ENCODE peak calls at places on chromosomes 11 and 22, in five cellular contexts. Y, M, H, U and D are unnamed samples. For H3K9me3, the result is how much of the 10 kb centered on the place peaks cover.

GRCh38 chr22:47547881-47548630 is 785.6 kb downstream of the TBC1D22A start:
- DNase-seq in Y (no peak), M (no peak), H (no peak), U (no peak), D (no peak)

GRCh38 chr11:110298298-110298765 is 1.9 kb upstream of the RDX start:
- DNase-seq in Y (no peak), M (peak), H (peak), U (no peak), D (no peak)

GRCh38 chr22:26570864-26571525 is 18.9 kb downstream of the TPST2 start:
- DNase-seq in Y (no peak), M (no peak), H (no peak), U (no peak), D (no peak)

GRCh38 chr11:65183201-65183891 is 1.6 kb downstream of the CAPN1 start:
- DNase-seq in Y (no peak), M (peak), H (peak), U (no peak), D (no peak)

GRCh38 chr11:84655729-84656128 is 971.4 kb downstream of the DLG2 start:
- DNase-seq in Y (no peak), M (no peak), H (no peak), U (no peak), D (no peak)

GRCh38 chr11:59144096-59144495 is 1.4 kb downstream of the FAM111A start:
- DNase-seq in Y (no peak), M (no peak), H (no peak), U (peak), D (no peak)

GRCh38 chr11:23755769-23756168 is 741.1 kb upstream of the LUZP2 start:
- DNase-seq in Y (no peak), M (no peak), H (no peak), U (no peak), D (no peak)

GRCh38 chr11:35629914-35630313 is 11.7 kb downstream of the FJX1 start:
- DNase-seq in Y (no peak), M (no peak), H (peak), U (peak), D (peak)

GRCh38 chr22:31923166-31923565 is 21.2 kb upstream of the YWHAH start:
- DNase-seq in Y (no peak), M (no peak), H (no peak), U (no peak), D (no peak)

DNA sequence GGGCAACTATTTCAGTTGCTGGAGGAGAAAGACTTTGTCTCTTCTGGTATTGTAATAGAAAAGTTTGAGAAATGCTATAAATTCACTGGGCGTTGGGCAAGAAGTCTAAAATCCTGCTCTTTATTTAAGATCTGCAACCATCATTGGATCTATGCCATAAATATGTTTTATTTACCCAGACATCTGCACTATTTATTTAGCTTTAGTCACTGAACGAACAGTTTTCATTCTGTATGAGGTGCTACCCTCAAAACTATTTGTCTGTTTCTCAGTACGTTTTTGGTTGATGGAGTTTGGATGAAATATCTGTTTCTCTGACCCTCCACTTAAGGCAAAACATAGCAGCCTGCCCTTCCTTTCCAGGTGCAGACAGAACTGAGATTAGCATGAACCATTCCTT is 171.5 kb downstream of the SNX19 start:
- DNase-seq in Y (no peak), M (no peak), H (no peak), U (no peak), D (no peak)
- H3K9me3 ChIP-seq in Y (under half), M (under half), H (under half), U (under half), D (under half)

DNA sequence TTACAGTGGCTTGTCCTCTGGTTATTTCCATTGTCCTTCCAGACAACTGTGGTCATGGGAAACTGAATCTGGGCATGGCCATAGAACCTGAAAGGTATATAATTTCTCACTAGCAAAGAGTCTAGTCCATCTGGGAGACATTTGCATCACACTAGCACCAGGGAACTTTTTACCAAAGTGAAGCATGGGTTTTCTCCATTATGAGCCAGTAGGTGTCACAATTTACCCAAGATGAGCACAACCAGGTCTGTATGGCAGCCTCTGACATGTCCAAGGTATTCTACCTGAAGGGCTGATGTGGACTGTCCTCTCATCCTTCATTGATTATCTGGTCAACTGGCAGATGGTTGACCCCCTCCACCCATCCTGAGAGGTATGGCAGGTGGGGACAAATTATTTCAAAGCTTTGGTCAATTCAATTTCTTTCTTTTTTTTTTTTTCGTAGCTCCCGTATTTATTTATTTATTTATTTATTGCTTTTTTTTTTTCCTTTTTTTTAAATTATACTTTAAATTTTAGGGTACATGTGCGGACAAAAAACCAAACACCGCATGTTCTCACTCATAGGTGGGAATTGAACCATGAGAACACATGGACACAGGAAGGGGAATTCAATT is 425.9 kb downstream of the TMEM135 start:
- DNase-seq in Y (no peak), M (peak), H (peak), U (peak), D (no peak)
- TF ChIP-seq CTCF in Y (peak), M (peak), H (peak), U (peak), D (peak)

GRCh38 chr22:24432059-24432853 is 4.9 kb downstream of the ADORA2A start:
- DNase-seq in Y (no peak), M (no peak), H (peak), U (peak), D (peak)
- H3K9ac ChIP-seq in Y (no peak), M (no peak), H (no peak), U (no peak), D (no peak)

DNA sequence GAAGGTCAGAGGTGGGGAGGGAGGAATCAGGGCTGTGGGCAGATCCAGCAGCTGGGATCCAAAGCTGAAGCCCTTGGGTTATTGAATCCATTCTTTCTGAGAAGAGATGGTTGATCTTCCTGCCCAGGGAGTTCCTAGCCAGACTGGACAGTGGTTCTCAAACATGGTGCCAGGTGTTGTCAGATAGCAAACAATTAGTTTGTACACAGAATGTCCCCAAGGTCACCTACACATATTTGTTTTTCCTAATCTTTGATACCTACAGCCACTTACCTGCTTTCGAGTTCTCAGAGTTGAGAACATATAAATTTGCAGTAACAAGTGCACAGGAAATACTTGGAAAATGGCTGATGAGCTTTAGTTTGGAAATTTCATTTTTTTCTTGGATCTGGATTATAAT is 54.5 kb downstream of the BMAL1 start:
- DNase-seq in Y (no peak), M (no peak), H (no peak), U (no peak), D (no peak)
- H3K9me3 ChIP-seq in Y (under half), M (under half), H (under half), U (under half), D (under half)

GRCh38 chr11:77113382-77114088 is 10.9 kb downstream of the OMP start:
- DNase-seq in Y (peak), M (peak), H (no peak), U (peak), D (no peak)
- TF ChIP-seq CTCF in Y (peak), M (peak), H (peak), U (peak), D (peak)

GRCh38 chr11:95095858-95096587 is 6.4 kb downstream of the ENDOD1 start:
- DNase-seq in Y (no peak), M (no peak), H (peak), U (peak), D (peak)
- H3K9ac ChIP-seq in Y (no peak), M (no peak), H (no peak), U (no peak), D (peak)

GRCh38 chr22:45620707-45621106 is 50.9 kb upstream of the ATXN10 start:
- DNase-seq in Y (no peak), M (peak), H (no peak), U (no peak), D (no peak)

GRCh38 chr22:45616432-45616831 is 55.2 kb upstream of the ATXN10 start:
- DNase-seq in Y (no peak), M (no peak), H (no peak), U (no peak), D (no peak)

GRCh38 chr22:45626198-45626651 is 45.4 kb upstream of the ATXN10 start:
- DNase-seq in Y (no peak), M (no peak), H (peak), U (no peak), D (no peak)

GRCh38 chr22:45617948-45618347 is 53.7 kb upstream of the ATXN10 start:
- DNase-seq in Y (no peak), M (no peak), H (no peak), U (no peak), D (no peak)

GRCh38 chr22:45621836-45622600 is 49.6 kb upstream of the ATXN10 start:
- DNase-seq in Y (no peak), M (no peak), H (no peak), U (no peak), D (no peak)
- H3K9me3 ChIP-seq in Y (under half), M (under half), H (under half), U (under half), D (under half)

DNA sequence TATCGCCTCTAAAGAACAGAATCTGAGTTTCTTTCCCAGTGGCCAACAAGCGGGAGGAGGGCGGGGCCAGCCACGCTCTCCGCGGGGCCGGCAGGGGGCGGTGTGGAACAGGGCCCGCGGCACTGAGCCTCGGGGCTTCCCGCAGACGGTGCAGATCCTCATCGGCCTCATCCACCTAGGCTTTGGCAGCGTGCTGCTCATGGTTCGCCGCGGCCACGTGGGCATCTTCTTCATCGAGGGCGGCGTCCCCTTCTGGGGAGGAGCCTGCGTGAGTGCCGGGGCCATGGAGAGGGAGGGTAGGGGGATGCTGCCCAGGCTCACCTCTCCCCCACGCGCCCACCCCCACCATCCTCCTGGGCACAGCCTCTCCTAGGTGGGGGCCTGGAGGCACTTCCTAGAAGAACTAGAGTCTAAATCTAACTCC is 10.7 kb downstream of the MS4A15 start:
- DNase-seq in Y (peak), M (peak), H (no peak), U (no peak), D (no peak)
- TF ChIP-seq CTCF in Y (peak), M (peak), H (no peak), U (peak), D (peak)

DNA sequence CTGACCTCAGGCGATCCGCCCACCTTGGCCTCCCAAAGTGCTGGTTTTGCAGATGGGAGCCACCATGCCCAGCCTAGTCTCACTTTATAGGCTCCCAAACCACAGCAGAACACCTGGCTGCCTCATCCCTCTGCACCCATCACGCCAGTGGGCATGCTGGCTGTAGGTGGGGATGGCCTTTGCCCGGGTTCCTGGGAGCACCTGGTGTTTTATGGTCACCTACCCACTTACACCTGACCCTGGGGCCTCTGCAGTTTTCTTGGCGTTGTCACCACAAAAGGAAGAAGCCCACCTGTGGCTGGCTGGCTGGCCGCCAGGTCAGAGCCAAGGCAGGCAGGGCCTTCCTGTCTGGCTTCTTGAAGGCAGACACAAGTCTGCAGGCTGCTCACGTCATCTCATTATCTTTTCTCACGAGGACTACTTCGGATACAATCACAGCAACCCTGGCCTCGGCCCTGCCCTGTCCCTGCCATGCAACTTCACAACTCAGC is 8.2 kb downstream of the RRP7A start:
- DNase-seq in Y (no peak), M (no peak), H (no peak), U (no peak), D (no peak)
- H3K9ac ChIP-seq in Y (no peak), M (no peak), H (no peak), U (no peak), D (no peak)

GRCh38 chr22:17921871-17922821 is 102.2 kb downstream of the MICAL3 start:
- DNase-seq in Y (peak), M (peak), H (peak), U (no peak), D (no peak)
- H3K9me3 ChIP-seq in Y (under half), M (under half), H (under half), U (under half), D (under half)